ENCODE peak calls at places on chromosomes 2 and 18, in eight cellular contexts. M, F, S, U, A, W, X and L are unnamed samples.

GRCh38 chr2:45497355-45497754 is 113.7 kb downstream of the SRBD1 start:
- DNase-seq in M (no peak), F (no peak), S (peak), U (peak), A (no peak), W (no peak), X (no peak), L (no peak)

GRCh38 chr2:130827502-130828251 is 9.0 kb upstream of the ARHGEF4 start:
- DNase-seq in M (peak), F (peak), S (peak), U (peak), A (no peak), W (peak), X (no peak), L (no peak)

GRCh38 chr2:219252900-219253752 is at the start of gene TUBA4B:
- DNase-seq in M (peak), F (no peak), S (peak), U (peak), A (peak), W (peak), X (no peak), L (no peak)

GRCh38 chr18:9475643-9476580 is 599 bp downstream of the RALBP1 start:
- DNase-seq in M (no peak), F (no peak), S (peak), U (peak), A (no peak), W (peak), X (no peak), L (no peak)

GRCh38 chr2:209933499-209934458 is 68.7 kb upstream of the RPE start:
- DNase-seq in M (no peak), F (no peak), S (peak), U (peak), A (no peak), W (peak), X (no peak), L (no peak)

GRCh38 chr2:100818606-100819364 is 1.2 kb upstream of the NPAS2 start:
- DNase-seq in M (peak), F (peak), S (peak), U (peak), A (peak), W (peak), X (peak), L (no peak)

GRCh38 chr2:98769784-98770183 is 38.9 kb upstream of the MGAT4A start:
- DNase-seq in M (no peak), F (no peak), S (no peak), U (no peak), A (no peak), W (no peak), X (peak), L (no peak)

GRCh38 chr18:48939368-48940097 is 11.2 kb downstream of the SMAD7 start:
- DNase-seq in M (peak), F (no peak), S (no peak), U (peak), A (no peak), W (no peak), X (no peak), L (no peak)

GRCh38 chr2:99481941-99482340 is 7.9 kb downstream of the REV1 start:
- DNase-seq in M (no peak), F (no peak), S (no peak), U (peak), A (no peak), W (peak), X (peak), L (no peak)

GRCh38 chr2:220959391-220959802 is 612.7 kb downstream of the EPHA4 start:
- DNase-seq in M (no peak), F (no peak), S (peak), U (no peak), A (no peak), W (no peak), X (no peak), L (no peak)

GRCh38 chr2:135798762-135799161 is 38.2 kb downstream of the LCT start:
- DNase-seq in M (no peak), F (no peak), S (no peak), U (peak), A (no peak), W (no peak), X (no peak), L (no peak)

GRCh38 chr2:59044733-59045132 is 803.6 kb upstream of the FANCL start:
- DNase-seq in M (no peak), F (no peak), S (no peak), U (no peak), A (no peak), W (no peak), X (no peak), L (no peak)

DNA sequence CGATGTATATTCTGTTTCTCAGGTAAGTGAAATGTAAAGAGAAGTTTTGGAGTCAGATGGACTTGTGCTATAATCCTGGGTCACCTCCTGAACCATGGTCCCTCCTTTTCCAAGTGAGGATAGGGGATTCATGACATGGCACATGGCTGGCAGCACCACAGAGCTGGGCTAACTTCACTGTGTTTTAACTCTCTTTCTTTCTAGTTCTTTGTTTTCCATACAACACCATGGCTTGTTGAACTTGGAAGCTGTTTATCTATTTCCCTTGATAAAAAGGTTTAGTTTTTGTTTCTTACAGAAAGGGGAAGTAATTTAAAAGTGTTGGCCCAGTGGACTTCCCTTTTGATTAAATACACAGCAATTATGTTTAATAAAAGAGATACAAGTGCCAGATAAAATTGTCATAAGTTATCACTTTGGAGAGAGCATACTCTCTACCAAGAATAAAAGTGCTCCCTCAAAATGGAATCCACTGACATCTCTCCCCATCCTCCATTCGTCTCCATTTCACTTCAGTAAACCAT is 90.4 kb downstream of the PLCL1 start:
- DNase-seq in M (no peak), F (no peak), S (no peak), U (no peak), A (no peak), W (no peak), X (no peak), L (no peak)
- H3K9ac ChIP-seq in M (no peak), F (no peak), S (no peak), U (no peak), A (no peak), W (no peak), X (no peak), L (no peak)

DNA sequence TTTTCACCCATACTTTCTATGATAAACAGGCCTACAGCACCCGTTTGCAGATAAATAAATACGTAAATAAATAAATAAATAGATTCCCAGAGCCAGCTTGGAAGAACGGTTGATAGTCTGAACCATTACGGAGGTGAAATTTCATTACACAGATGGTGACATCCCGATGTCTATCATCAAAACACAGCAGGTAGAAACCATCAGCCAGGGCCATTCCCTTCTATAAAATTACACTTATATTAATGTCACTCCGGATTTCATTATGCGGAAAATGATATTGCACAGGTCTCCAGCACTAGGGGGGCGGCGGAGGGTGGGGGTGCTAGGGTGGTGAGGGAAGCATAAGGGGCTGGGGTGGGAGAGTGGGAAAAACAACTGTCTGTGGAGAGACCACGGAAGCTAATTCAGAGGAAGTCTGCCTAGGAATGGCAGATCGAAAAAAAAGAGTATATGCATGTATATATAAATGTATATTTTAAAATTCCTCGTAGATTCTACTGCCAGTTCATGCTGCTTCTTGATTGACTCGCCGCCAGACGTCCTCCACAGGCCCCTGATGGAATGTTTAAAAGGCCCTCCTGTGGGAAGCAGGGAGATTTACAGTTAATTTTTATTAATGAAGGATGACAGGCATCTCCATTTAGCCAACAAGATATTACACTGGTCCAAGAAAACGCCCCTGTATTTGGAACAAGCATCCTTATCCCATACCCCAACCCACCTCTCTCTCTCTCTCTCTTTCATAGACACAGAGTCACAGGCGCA is 1906.0 kb upstream of the PIK3C3 start:
- DNase-seq in M (no peak), F (no peak), S (no peak), U (no peak), A (no peak), W (no peak), X (no peak), L (no peak)
- H3K9ac ChIP-seq in M (no peak), F (no peak), S (no peak), U (no peak), A (no peak), W (no peak), X (no peak), L (no peak)

DNA sequence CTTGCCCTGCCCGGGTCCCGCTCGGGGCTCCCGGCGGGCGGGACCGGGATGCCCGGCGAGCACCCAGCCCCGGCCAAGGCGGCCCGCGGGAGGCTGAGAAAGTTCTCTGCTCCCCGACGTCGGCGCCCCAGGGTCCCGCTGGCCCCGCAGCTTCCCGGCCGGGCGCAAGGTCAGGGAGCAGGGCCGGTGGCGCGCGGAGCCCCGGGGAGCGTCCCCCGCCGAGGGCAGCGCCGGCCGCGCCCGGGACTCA is 331 bp downstream of the SERPINE2 start:
- DNase-seq in M (no peak), F (no peak), S (no peak), U (no peak), A (no peak), W (no peak), X (no peak), L (no peak)
- H3K9ac ChIP-seq in M (no peak), F (peak), S (peak), U (peak), A (no peak), W (peak), X (peak), L (peak)

GRCh38 chr2:27681844-27682243 is 18.2 kb downstream of the SLC4A1AP start:
- DNase-seq in M (no peak), F (no peak), S (peak), U (peak), A (no peak), W (peak), X (peak), L (no peak)
- H3K9ac ChIP-seq in M (no peak), F (no peak), S (no peak), U (peak), A (no peak), W (peak), X (no peak), L (no peak)